ENCODE peak calls at places on chromosomes 3 and 15, in nine cellular contexts. One of them, this sample, is unnamed.

GRCh38 chr3:148800414-148800813 is 27.2 kb upstream of the CPB1 start:
- DNase-seq in EH: no peak
- DNase-seq in fibroblast of mammary gland: no peak
- DNase-seq in NCI-H1436: no peak
- DNase-seq in uterus: no peak
- DNase-seq in EL: no peak
- DNase-seq in NCI-H1417: no peak
- DNase-seq in activated naive CD8-positive, alpha-beta T cell treated with anti-CD3 and anti-CD28 coated beads, Interleukin-2, amount 50 U/mL, for 24 hours: no peak
- DNase-seq in endothelial cell: no peak
- DNase-seq in this sample: no peak

GRCh38 chr3:85594648-85595047 is 635.9 kb downstream of the CADM2 start:
- DNase-seq in EL: no peak
- DNase-seq in NCI-H1436: no peak
- DNase-seq in uterus: no peak
- DNase-seq in fibroblast of mammary gland: no peak
- DNase-seq in activated naive CD8-positive, alpha-beta T cell treated with anti-CD3 and anti-CD28 coated beads, Interleukin-2, amount 50 U/mL, for 24 hours: no peak
- DNase-seq in endothelial cell: no peak
- DNase-seq in EH: no peak
- DNase-seq in NCI-H1417: no peak
- DNase-seq in this sample: no peak

GRCh38 chr3:186722457-186722856 is 5.3 kb downstream of the KNG1 start:
- DNase-seq in NCI-H1436: no peak
- DNase-seq in NCI-H1417: no peak
- DNase-seq in activated naive CD8-positive, alpha-beta T cell treated with anti-CD3 and anti-CD28 coated beads, Interleukin-2, amount 50 U/mL, for 24 hours: no peak
- DNase-seq in uterus: no peak
- DNase-seq in EH: peak
- DNase-seq in fibroblast of mammary gland: peak
- DNase-seq in EL: peak
- DNase-seq in endothelial cell: no peak
- DNase-seq in this sample: no peak

GRCh38 chr3:150663461-150663860 is 40.3 kb downstream of the ERICH6 start:
- DNase-seq in uterus: no peak
- DNase-seq in NCI-H1436: no peak
- DNase-seq in NCI-H1417: no peak
- DNase-seq in fibroblast of mammary gland: no peak
- DNase-seq in activated naive CD8-positive, alpha-beta T cell treated with anti-CD3 and anti-CD28 coated beads, Interleukin-2, amount 50 U/mL, for 24 hours: no peak
- DNase-seq in EH: no peak
- DNase-seq in endothelial cell: no peak
- DNase-seq in EL: no peak
- DNase-seq in this sample: no peak

GRCh38 chr3:114363554-114364202 is 69.8 kb downstream of the TIGIT start:
- DNase-seq in endothelial cell: no peak
- DNase-seq in activated naive CD8-positive, alpha-beta T cell treated with anti-CD3 and anti-CD28 coated beads, Interleukin-2, amount 50 U/mL, for 24 hours: no peak
- DNase-seq in EL: peak
- DNase-seq in fibroblast of mammary gland: peak
- DNase-seq in NCI-H1436: no peak
- DNase-seq in uterus: no peak
- DNase-seq in EH: peak
- DNase-seq in NCI-H1417: no peak
- DNase-seq in this sample: no peak

GRCh38 chr15:75695634-75696302 is 16.9 kb downstream of the CSPG4 start:
- DNase-seq in uterus: no peak
- DNase-seq in EH: no peak
- DNase-seq in NCI-H1436: no peak
- DNase-seq in endothelial cell: no peak
- DNase-seq in EL: no peak
- DNase-seq in activated naive CD8-positive, alpha-beta T cell treated with anti-CD3 and anti-CD28 coated beads, Interleukin-2, amount 50 U/mL, for 24 hours: no peak
- DNase-seq in fibroblast of mammary gland: no peak
- DNase-seq in NCI-H1417: no peak
- DNase-seq in this sample: no peak

GRCh38 chr15:73573572-73573971 is 59.6 kb downstream of the NPTN start:
- DNase-seq in endothelial cell: no peak
- DNase-seq in EL: peak
- DNase-seq in uterus: peak
- DNase-seq in fibroblast of mammary gland: peak
- DNase-seq in EH: peak
- DNase-seq in NCI-H1436: no peak
- DNase-seq in NCI-H1417: no peak
- DNase-seq in activated naive CD8-positive, alpha-beta T cell treated with anti-CD3 and anti-CD28 coated beads, Interleukin-2, amount 50 U/mL, for 24 hours: no peak
- DNase-seq in this sample: no peak

GRCh38 chr15:44569316-44569715 is 32.4 kb downstream of the EIF3J start:
- DNase-seq in endothelial cell: no peak
- DNase-seq in NCI-H1417: no peak
- DNase-seq in EH: no peak
- DNase-seq in activated naive CD8-positive, alpha-beta T cell treated with anti-CD3 and anti-CD28 coated beads, Interleukin-2, amount 50 U/mL, for 24 hours: no peak
- DNase-seq in fibroblast of mammary gland: no peak
- DNase-seq in NCI-H1436: no peak
- DNase-seq in EL: no peak
- DNase-seq in uterus: no peak
- DNase-seq in this sample: no peak

GRCh38 chr3:41681479-41681878 is 280.4 kb downstream of the ULK4 start:
- DNase-seq in endothelial cell: no peak
- DNase-seq in EH: peak
- DNase-seq in uterus: no peak
- DNase-seq in NCI-H1417: peak
- DNase-seq in NCI-H1436: no peak
- DNase-seq in EL: peak
- DNase-seq in activated naive CD8-positive, alpha-beta T cell treated with anti-CD3 and anti-CD28 coated beads, Interleukin-2, amount 50 U/mL, for 24 hours: no peak
- DNase-seq in fibroblast of mammary gland: peak
- DNase-seq in this sample: no peak

This sample was measured in LNCaP clone FGC.